ENCODE peak calls at places on chromosomes 3 and 15, in four cellular contexts. A is sigmoid colon, L is amniotic epithelial cell, E is hypothalamus. H is an unnamed sample.

GRCh38 chr3:146640361-146640760 is 35.2 kb upstream of the PLSCR5 start:
- DNase-seq in A (no peak), L (no peak), E (no peak), H (no peak)

GRCh38 chr15:92647467-92648163 is 8.0 kb downstream of the FAM174B start:
- DNase-seq in A (no peak), L (no peak), E (no peak), H (peak)

GRCh38 chr3:127217594-127218456 is 24.9 kb downstream of the PRR23E start:
- DNase-seq in A (no peak), L (no peak), E (no peak), H (no peak)

GRCh38 chr15:77037475-77038209 is 33.3 kb downstream of the TSPAN3 start:
- DNase-seq in A (peak), L (no peak), E (no peak), H (no peak)

GRCh38 chr3:43871627-43872245 is 181.0 kb downstream of the ABHD5 start:
- DNase-seq in A (no peak), L (peak), E (no peak), H (no peak)

GRCh38 chr15:52834379-52834778 is 44.2 kb upstream of the ONECUT1 start:
- DNase-seq in A (no peak), L (no peak), E (no peak), H (no peak)

GRCh38 chr3:104596551-104596950 is 770.2 kb upstream of the ALCAM start:
- DNase-seq in A (no peak), L (peak), E (no peak), H (peak)

GRCh38 chr3:107220538-107220937 is 156.7 kb upstream of the CCDC54 start:
- DNase-seq in A (no peak), L (no peak), E (no peak), H (no peak)

GRCh38 chr15:84081391-84082168 is 154.0 kb upstream of the GOLGA6L4 start:
- DNase-seq in A (no peak), L (peak), E (no peak), H (no peak)

GRCh38 chr3:111210866-111211564 is 139.4 kb downstream of the NECTIN3 start:
- DNase-seq in A (no peak), L (no peak), E (no peak), H (peak)

GRCh38 chr15:42131826-42132806 is 24.3 kb downstream of the PLA2G4F start:
- DNase-seq in A (no peak), L (no peak), E (no peak), H (no peak)

GRCh38 chr3:46866720-46867549 is 3.7 kb upstream of the MYL3 start:
- DNase-seq in A (peak), L (peak), E (peak), H (no peak)

GRCh38 chr3:140167600-140168281 is 232.8 kb downstream of the CLSTN2 start:
- DNase-seq in A (no peak), L (no peak), E (no peak), H (no peak)

GRCh38 chr15:68303560-68304436 is 26.3 kb downstream of the FEM1B start:
- DNase-seq in A (no peak), L (no peak), E (no peak), H (no peak)

GRCh38 chr15:70627734-70628541 is 135.4 kb downstream of the UACA start:
- DNase-seq in A (no peak), L (peak), E (no peak), H (no peak)

GRCh38 chr15:70672081-70672480 is 91.3 kb downstream of the UACA start:
- DNase-seq in A (no peak), L (peak), E (no peak), H (no peak)

GRCh38 chr3:159616234-159616825 is 372.3 kb upstream of the IL12A start:
- DNase-seq in A (no peak), L (peak), E (no peak), H (no peak)

GRCh38 chr3:187955076-187955952 is 198.6 kb upstream of the LPP start:
- DNase-seq in A (peak), L (peak), E (no peak), H (no peak)

GRCh38 chr15:52183562-52184173 is 7.5 kb downstream of the GNB5 start:
- DNase-seq in A (no peak), L (peak), E (no peak), H (no peak)

GRCh38 chr3:141452045-141452444 is 34.8 kb upstream of the RASA2 start:
- DNase-seq in A (no peak), L (peak), E (no peak), H (no peak)

GRCh38 chr3:54123538-54124196 is 1.3 kb downstream of the CACNA2D3 start:
- DNase-seq in A (no peak), L (peak), E (no peak), H (no peak)

GRCh38 chr3:11808231-11808630 is 38.5 kb downstream of the TAMM41 start:
- DNase-seq in A (peak), L (no peak), E (no peak), H (no peak)

GRCh38 chr3:52707585-52707984 is 1.7 kb downstream of the SPCS1 start:
- DNase-seq in A (no peak), L (no peak), E (no peak), H (no peak)

GRCh38 chr15:81910997-81911396 is 134.8 kb downstream of the MEX3B start:
- DNase-seq in A (no peak), L (no peak), E (no peak), H (no peak)